ENCODE peak calls at places on chromosomes 3 and 15, in ten cellular contexts. X is astrocyte of the spinal cord; T is NCI-H1092; E is EL; Q is NCI-H2081; F is stimulated activated CD4-positive, alpha-beta T cell treated with anti-CD3 and anti-CD28 coated beads, TNF-alpha, amount 100 ng/mL, for 4 hours; S is GM12892; N is sciatic nerve; J is amygdala; D is A549. G is an unnamed sample.

GRCh38 chr3:43879166-43879565 is 188.4 kb downstream of the ABHD5 start:
- DNase-seq in X (no peak), T (no peak), E (no peak), Q (no peak), F (no peak), S (no peak), N (no peak), J (no peak), D (peak), G (no peak)

GRCh38 chr3:142077155-142077858 is 72.0 kb downstream of the TFDP2 start:
- DNase-seq in X (no peak), T (no peak), E (no peak), Q (no peak), F (no peak), S (no peak), N (no peak), J (no peak), D (no peak), G (no peak)

GRCh38 chr15:90650117-90650955 is 66.8 kb upstream of the BLM start:
- DNase-seq in X (peak), T (no peak), E (peak), Q (no peak), F (no peak), S (no peak), N (peak), J (no peak), D (no peak), G (no peak)

GRCh38 chr15:39770748-39771689 is 11.6 kb downstream of the FSIP1 start:
- DNase-seq in X (peak), T (no peak), E (peak), Q (no peak), F (no peak), S (no peak), N (no peak), J (no peak), D (no peak), G (no peak)

GRCh38 chr3:182484682-182485081 is 308.6 kb upstream of the ATP11B start:
- DNase-seq in X (no peak), T (no peak), E (no peak), Q (no peak), F (no peak), S (no peak), N (no peak), J (no peak), D (no peak), G (no peak)

GRCh38 chr3:51371943-51372557 is 13.0 kb upstream of the MANF start:
- DNase-seq in X (peak), T (peak), E (peak), Q (no peak), F (no peak), S (no peak), N (no peak), J (no peak), D (peak), G (no peak)

GRCh38 chr3:134791992-134792391 is 3.1 kb upstream of the EPHB1 start:
- DNase-seq in X (no peak), T (no peak), E (no peak), Q (no peak), F (no peak), S (no peak), N (no peak), J (no peak), D (no peak), G (no peak)

GRCh38 chr15:77510066-77511044 is 89.7 kb downstream of the HMG20A start:
- DNase-seq in X (no peak), T (no peak), E (no peak), Q (no peak), F (no peak), S (no peak), N (no peak), J (no peak), D (no peak), G (no peak)

GRCh38 chr15:66775127-66776105 is 73.4 kb downstream of the SMAD6 start:
- DNase-seq in X (peak), T (no peak), E (no peak), Q (no peak), F (no peak), S (no peak), N (no peak), J (no peak), D (no peak), G (no peak)

GRCh38 chr3:29181149-29181780 is 99.6 kb upstream of the RBMS3 start:
- DNase-seq in X (no peak), T (no peak), E (no peak), Q (no peak), F (no peak), S (no peak), N (no peak), J (no peak), D (no peak), G (no peak)

GRCh38 chr15:38474155-38474757 is 20.3 kb downstream of the FAM98B start:
- DNase-seq in X (peak), T (peak), E (peak), Q (peak), F (no peak), S (no peak), N (no peak), J (no peak), D (peak), G (no peak)

GRCh38 chr3:108185536-108185935 is 36.7 kb downstream of the IFT57 start:
- DNase-seq in X (no peak), T (no peak), E (no peak), Q (no peak), F (no peak), S (no peak), N (no peak), J (no peak), D (no peak), G (no peak)

GRCh38 chr3:45182915-45183881 is 37.0 kb upstream of the CDCP1 start:
- DNase-seq in X (peak), T (no peak), E (peak), Q (no peak), F (no peak), S (no peak), N (no peak), J (no peak), D (peak), G (no peak)

GRCh38 chr15:100726426-100727190 is 124.2 kb downstream of the ASB7 start:
- DNase-seq in X (peak), T (no peak), E (peak), Q (no peak), F (no peak), S (no peak), N (no peak), J (no peak), D (no peak), G (no peak)

GRCh38 chr15:29986946-29987345 is 95.8 kb upstream of the GOLGA8J start:
- DNase-seq in X (no peak), T (no peak), E (no peak), Q (no peak), F (no peak), S (no peak), N (no peak), J (no peak), D (no peak), G (no peak)

GRCh38 chr15:58669108-58669507 is 80.4 kb downstream of the ADAM10 start:
- DNase-seq in X (no peak), T (no peak), E (no peak), Q (no peak), F (no peak), S (no peak), N (no peak), J (no peak), D (no peak), G (no peak)

GRCh38 chr3:51712511-51712931 is 5.7 kb downstream of the GRM2 start:
- DNase-seq in X (no peak), T (no peak), E (no peak), Q (no peak), F (no peak), S (peak), N (peak), J (no peak), D (no peak), G (no peak)

GRCh38 chr3:168424059-168424765 is 328.5 kb upstream of the GOLIM4 start:
- DNase-seq in X (peak), T (no peak), E (no peak), Q (no peak), F (no peak), S (no peak), N (no peak), J (no peak), D (no peak), G (no peak)

G was measured in natural killer cell.